ENCODE peak calls at places on chromosomes 13 and 19, in nine cellular contexts. S, G, C, O, B, M, D, K and U are unnamed samples.

GRCh38 chr19:19463348-19464117 is 51.8 kb downstream of the TSSK6 start:
- DNase-seq in S (no peak), G (peak), C (peak), O (no peak), B (peak), M (peak), D (no peak), K (no peak), U (peak)

GRCh38 chr13:114113961-114114360 is 18.5 kb downstream of the RASA3 start:
- DNase-seq in S (no peak), G (no peak), C (no peak), O (no peak), B (no peak), M (no peak), D (no peak), K (no peak), U (no peak)

GRCh38 chr13:76225815-76226489 is 589.8 kb downstream of the LMO7 start:
- DNase-seq in S (no peak), G (no peak), C (no peak), O (no peak), B (no peak), M (peak), D (no peak), K (no peak), U (no peak)

GRCh38 chr19:11538232-11539036 is at the start of gene CNN1:
- DNase-seq in S (no peak), G (peak), C (no peak), O (no peak), B (no peak), M (peak), D (peak), K (no peak), U (peak)

GRCh38 chr13:55570371-55570770 is 1570.3 kb upstream of the PRR20A start:
- DNase-seq in S (no peak), G (no peak), C (no peak), O (no peak), B (no peak), M (no peak), D (no peak), K (no peak), U (no peak)

GRCh38 chr13:21012841-21013681 is 48.3 kb downstream of the LATS2 start:
- DNase-seq in S (no peak), G (no peak), C (peak), O (no peak), B (no peak), M (peak), D (no peak), K (no peak), U (peak)

GRCh38 chr13:25249001-25249543 is 38.2 kb downstream of the MTMR6 start:
- DNase-seq in S (no peak), G (peak), C (peak), O (no peak), B (peak), M (peak), D (peak), K (no peak), U (no peak)

GRCh38 chr13:36212789-36213188 is 1.6 kb downstream of the SOHLH2 start:
- DNase-seq in S (no peak), G (no peak), C (no peak), O (no peak), B (peak), M (no peak), D (no peak), K (no peak), U (no peak)